ENCODE peak calls at places on chromosome 2, in eight cellular contexts. Q is brain microvascular endothelial cell, P is tibial artery, A is fibroblast of lung, M is ovary, C is choroid plexus epithelial cell, F is AG09309, J is H9. B is an unnamed sample.

GRCh38 chr2:230751062-230751461 is 38.4 kb downstream of the CAB39 start:
- DNase-seq in Q (peak; percentile 64), P (no peak), A (peak; percentile 77), M (no peak), C (peak; percentile 69), F (no peak), J (no peak), B (peak; percentile 18)

GRCh38 chr2:188369365-188369764 is 77.7 kb downstream of the GULP1 start:
- DNase-seq in Q (peak; percentile 65), P (no peak), A (peak; percentile 73), M (no peak), C (peak; percentile 84), F (peak; percentile 14), J (no peak), B (peak; percentile 17)

GRCh38 chr2:74474899-74475298 is 2.4 kb upstream of the MRPL53 start:
- DNase-seq in Q (no peak), P (no peak), A (no peak), M (no peak), C (no peak), F (no peak), J (peak; percentile 63), B (no peak)

GRCh38 chr2:62741954-62742722 is 36.6 kb downstream of the EHBP1 start:
- DNase-seq in Q (peak; percentile 16), P (no peak), A (no peak), M (no peak), C (no peak), F (no peak), J (no peak), B (no peak)

GRCh38 chr2:128413014-128413717 is 94.5 kb upstream of the HS6ST1 start:
- DNase-seq in Q (no peak), P (peak; percentile 52), A (no peak), M (no peak), C (no peak), F (no peak), J (peak; percentile 17), B (no peak)

GRCh38 chr2:20671736-20672080 is 4.8 kb downstream of the GDF7 start:
- DNase-seq in Q (no peak), P (no peak), A (no peak), M (no peak), C (no peak), F (no peak), J (no peak), B (no peak)

GRCh38 chr2:143246815-143247744 is 117.9 kb downstream of the ARHGAP15 start:
- DNase-seq in Q (no peak), P (no peak), A (no peak), M (no peak), C (no peak), F (no peak), J (no peak), B (peak; percentile 50)

GRCh38 chr2:75489682-75490180 is 71.0 kb downstream of the EVA1A start:
- DNase-seq in Q (no peak), P (no peak), A (no peak), M (no peak), C (no peak), F (no peak), J (no peak), B (no peak)

GRCh38 chr2:63899639-63900038 is 57.9 kb downstream of the UGP2 start:
- DNase-seq in Q (no peak), P (no peak), A (no peak), M (no peak), C (no peak), F (no peak), J (no peak), B (no peak)

GRCh38 chr2:100161940-100162620 is 19.7 kb upstream of the AFF3 start:
- DNase-seq in Q (no peak), P (no peak), A (no peak), M (no peak), C (no peak), F (no peak), J (no peak), B (no peak)

GRCh38 chr2:221255862-221256261 is 316.2 kb downstream of the EPHA4 start:
- DNase-seq in Q (no peak), P (no peak), A (no peak), M (no peak), C (no peak), F (no peak), J (peak; percentile 56), B (no peak)

GRCh38 chr2:100151310-100151709 is 8.9 kb upstream of the AFF3 start:
- DNase-seq in Q (no peak), P (no peak), A (no peak), M (no peak), C (no peak), F (no peak), J (no peak), B (no peak)

GRCh38 chr2:106552966-106553365 is 65.8 kb downstream of the CD8B2 start:
- DNase-seq in Q (no peak), P (no peak), A (no peak), M (no peak), C (no peak), F (no peak), J (no peak), B (no peak)

GRCh38 chr2:130837175-130837810 is 579 bp downstream of the ARHGEF4 start:
- DNase-seq in Q (no peak), P (no peak), A (no peak), M (no peak), C (no peak), F (no peak), J (no peak), B (no peak)

GRCh38 chr2:152558174-152559091 is 158.8 kb downstream of the PRPF40A start:
- DNase-seq in Q (peak; percentile 79), P (no peak), A (peak; percentile 94), M (no peak), C (peak; percentile 91), F (peak; percentile 92), J (no peak), B (no peak)

GRCh38 chr2:199596549-199596948 is 138.8 kb upstream of the SATB2 start:
- DNase-seq in Q (peak; percentile 18), P (no peak), A (peak; percentile 35), M (no peak), C (peak; percentile 27), F (no peak), J (no peak), B (no peak)

GRCh38 chr2:224954980-224955379 is 87.3 kb downstream of the DOCK10 start:
- DNase-seq in Q (no peak), P (no peak), A (no peak), M (no peak), C (no peak), F (no peak), J (no peak), B (no peak)

GRCh38 chr2:223082701-223083100 is 30.7 kb downstream of the KCNE4 start:
- DNase-seq in Q (no peak), P (no peak), A (no peak), M (no peak), C (no peak), F (no peak), J (no peak), B (no peak)

GRCh38 chr2:106292627-106293026 is 98.5 kb upstream of the UXS1 start:
- DNase-seq in Q (no peak), P (no peak), A (no peak), M (no peak), C (no peak), F (no peak), J (no peak), B (no peak)

GRCh38 chr2:199818001-199818400 is 33.0 kb downstream of the FTCDNL1 start:
- DNase-seq in Q (no peak), P (no peak), A (no peak), M (no peak), C (no peak), F (no peak), J (no peak), B (no peak)

DNA sequence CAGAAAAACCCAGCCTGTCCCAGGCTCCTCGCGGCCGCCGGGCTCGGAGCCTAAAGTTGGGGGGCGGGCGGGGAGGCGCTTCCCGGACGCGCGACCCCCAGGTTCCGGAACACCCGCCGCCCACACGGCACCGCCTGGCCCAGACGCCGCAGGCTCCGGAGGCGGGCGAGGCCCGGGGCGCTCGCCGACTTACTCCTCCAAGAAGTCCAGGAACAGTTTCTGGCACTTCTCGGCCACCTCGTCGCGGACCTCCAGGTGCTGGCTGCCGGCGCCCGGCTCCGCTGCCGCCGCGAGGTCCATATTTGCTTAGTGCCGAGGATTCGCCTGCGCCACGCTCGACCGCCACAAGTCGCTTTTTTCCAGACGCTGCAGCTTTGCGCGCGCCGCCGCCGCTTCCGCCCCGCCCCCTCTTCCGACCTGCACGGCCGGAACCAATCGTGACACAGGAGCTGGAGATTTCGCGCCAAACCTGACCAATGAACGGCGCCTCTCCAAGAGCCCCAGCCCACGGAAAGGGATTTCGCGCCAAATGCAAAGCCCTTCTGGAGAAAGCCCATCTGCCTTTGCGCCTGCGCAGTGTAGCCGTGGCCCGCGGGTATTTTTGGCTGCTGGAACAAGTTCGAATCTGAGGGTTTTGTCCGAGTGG is at the start of gene MCM6:
- DNase-seq in Q (peak; percentile 99), P (peak; percentile 99), A (peak; percentile 99), M (peak; percentile 97), C (peak; percentile 100), F (peak; percentile 96), J (peak; percentile 99), B (peak; percentile 100)
- TF ChIP-seq CTCF in Q (no peak), P (peak; percentile 47), A (no peak), M (peak; percentile 23), C (no peak), F (no peak), J (no peak), B (no peak)

GRCh38 chr2:109052922-109053321 is 63.9 kb upstream of the EDAR start:
- DNase-seq in Q (no peak), P (no peak), A (no peak), M (no peak), C (no peak), F (no peak), J (no peak), B (no peak)
- TF ChIP-seq CTCF in Q (peak; percentile 6), P (no peak), A (no peak), M (no peak), C (no peak), F (no peak), J (peak; percentile 35), B (no peak)

GRCh38 chr2:96927420-96928171 is 57.7 kb upstream of the SEMA4C start:
- DNase-seq in Q (no peak), P (peak; percentile 86), A (no peak), M (no peak), C (no peak), F (no peak), J (no peak), B (no peak)
- TF ChIP-seq CTCF in Q (peak; percentile 38), P (peak; percentile 45), A (no peak), M (no peak), C (no peak), F (peak; percentile 32), J (no peak), B (no peak)

DNA sequence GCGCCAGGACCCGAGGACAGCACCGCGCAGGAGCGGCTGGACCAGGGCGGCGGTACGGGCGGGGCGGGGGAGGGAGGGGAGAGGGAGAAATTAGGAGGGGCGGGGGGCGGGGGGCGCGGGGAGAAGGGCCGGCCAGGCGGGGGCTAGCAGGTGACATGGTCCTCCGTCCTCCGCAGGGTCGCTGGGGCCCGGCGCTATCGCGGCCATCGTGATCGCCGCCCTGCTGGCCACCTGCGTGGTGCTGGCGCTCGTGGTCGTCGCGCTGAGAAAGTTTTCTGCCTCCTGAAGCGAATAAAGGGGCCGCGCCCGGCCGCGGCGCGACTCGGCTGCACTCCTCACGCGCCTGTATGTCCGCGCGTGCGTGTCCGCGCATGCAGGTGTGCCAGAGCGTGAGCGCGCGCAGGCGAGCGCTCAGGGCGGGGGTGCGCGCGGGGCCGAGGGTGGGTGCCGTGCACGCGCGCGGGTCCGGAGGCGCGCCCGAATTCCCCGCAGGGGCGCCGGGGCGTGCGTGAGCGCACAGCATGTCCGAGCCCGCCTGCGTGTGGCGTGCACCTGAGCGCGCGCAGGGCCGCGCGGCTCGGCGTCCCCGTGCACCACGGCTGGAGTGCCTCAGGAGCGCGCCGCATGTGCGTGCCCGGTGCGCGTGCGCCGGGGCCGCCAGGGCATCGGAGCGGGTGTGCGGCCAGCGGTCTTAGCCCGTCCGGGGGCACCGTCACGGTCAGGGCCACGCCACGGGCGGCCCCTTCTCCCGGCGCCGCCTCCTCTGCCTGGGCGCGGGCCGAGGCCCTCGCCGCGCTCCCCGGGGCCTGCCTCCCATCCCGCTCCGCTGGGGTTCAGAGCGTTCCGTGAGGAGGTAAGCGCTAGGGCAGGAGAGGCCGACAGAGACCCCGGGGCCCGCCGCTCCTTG is 6.3 kb downstream of the SNORC start:
- DNase-seq in Q (no peak), P (peak; percentile 51), A (no peak), M (no peak), C (no peak), F (no peak), J (no peak), B (peak; percentile 50)
- TF ChIP-seq CTCF in Q (peak; percentile 30), P (no peak), A (peak; percentile 9), M (no peak), C (peak; percentile 18), F (no peak), J (peak; percentile 56), B (peak; percentile 42)